ENCODE peak calls at places on chromosomes 2 and 18, in four cellular contexts. E is GM12891, P is H1, F is K562. G is an unnamed sample.

GRCh38 chr18:55296761-55297160 is 291.2 kb downstream of the TCF4 start:
- DNase-seq in P (no peak), E (no peak), F (no peak), G (no peak)

GRCh38 chr18:23265691-23266399 is 130.6 kb downstream of the CABLES1 start:
- DNase-seq in P (no peak), F (no peak), E (no peak), G (no peak)

GRCh38 chr2:190451561-190452176 is 43.5 kb downstream of the MFSD6 start:
- DNase-seq in E (no peak), F (no peak), P (no peak), G (no peak)

GRCh38 chr2:65022189-65022588 is 33.0 kb downstream of the SLC1A4 start:
- DNase-seq in F (no peak), P (no peak), E (no peak), G (no peak)

GRCh38 chr18:37270046-37270665 is 295.4 kb downstream of the CELF4 start:
- DNase-seq in E (no peak), P (peak; percentile 85), F (peak; percentile 56), G (no peak)

GRCh38 chr2:85435220-85435958 is 16.9 kb downstream of the SH2D6 start:
- DNase-seq in F (no peak), P (no peak), E (no peak), G (no peak)

GRCh38 chr2:120477831-120478481 is 132.0 kb downstream of the INHBB start:
- DNase-seq in P (no peak), E (no peak), F (no peak), G (no peak)

GRCh38 chr2:235747868-235748144 is 254.0 kb downstream of the AGAP1 start:
- DNase-seq in F (no peak), E (no peak), P (no peak), G (no peak)

GRCh38 chr2:30566675-30567074 is 119.6 kb downstream of the LCLAT1 start:
- DNase-seq in P (no peak), E (no peak), F (no peak), G (no peak)

GRCh38 chr2:30569991-30570390 is 122.9 kb downstream of the LCLAT1 start:
- DNase-seq in F (no peak), P (no peak), E (no peak), G (no peak)

GRCh38 chr2:30561349-30561748 is 114.3 kb downstream of the LCLAT1 start:
- DNase-seq in F (no peak), P (no peak), E (no peak), G (no peak)

GRCh38 chr2:30567317-30567716 is 120.3 kb downstream of the LCLAT1 start:
- DNase-seq in P (no peak), F (no peak), E (no peak), G (no peak)

DNA sequence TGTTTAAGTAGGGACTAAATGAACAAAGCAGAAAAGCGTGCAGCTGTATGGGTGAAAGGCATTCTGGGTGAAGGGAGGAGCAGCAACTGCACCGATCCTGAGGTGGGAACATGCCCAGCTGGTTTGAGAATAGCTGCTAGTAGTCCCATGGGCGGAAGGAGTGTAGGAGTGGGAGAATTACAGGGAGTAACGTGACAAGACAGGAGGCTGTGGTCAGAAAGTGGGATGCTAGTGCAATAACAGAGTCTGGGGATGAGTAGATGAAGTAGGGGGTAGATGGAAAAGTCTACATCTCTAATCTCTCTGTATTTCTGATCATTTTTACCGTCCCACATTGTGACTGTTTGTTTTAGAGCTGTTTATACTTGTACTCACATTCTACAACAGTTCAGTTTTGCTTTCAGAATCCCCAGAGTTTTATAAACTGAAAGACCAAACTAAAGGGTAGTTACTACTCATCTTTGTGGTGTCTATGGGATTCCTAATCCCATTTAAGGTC is 118.9 kb downstream of the LCLAT1 start:
- DNase-seq in P (no peak), F (no peak), E (no peak), G (no peak)
- TF ChIP-seq POLR2A in P (no peak), F (no peak), E (no peak), G (no peak)

DNA sequence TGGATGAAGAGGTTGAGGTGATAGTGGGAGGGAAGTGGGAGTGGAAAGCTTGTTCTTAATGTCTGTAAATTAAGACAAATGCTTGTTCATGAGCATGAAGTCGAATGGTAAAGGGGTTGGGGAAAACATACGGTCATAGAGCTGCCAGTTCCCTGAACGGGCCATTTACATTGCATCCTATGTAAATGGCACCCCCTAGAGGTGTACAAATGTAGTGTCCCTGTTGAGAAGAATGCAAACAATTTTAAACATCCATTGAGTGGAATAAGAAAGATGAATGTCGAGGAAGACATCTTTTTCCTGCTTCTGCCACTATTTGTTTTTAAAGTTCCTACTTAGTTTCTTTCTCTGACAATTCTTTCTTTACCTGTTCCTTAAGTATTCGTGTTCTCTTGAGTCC is 155.7 kb downstream of the RDH14 start:
- DNase-seq in P (no peak), E (no peak), F (peak; percentile 22), G (no peak)
- TF ChIP-seq POLR2AphosphoS5 in P (no peak), E (no peak), F (no peak), G (no peak)

GRCh38 chr2:179218848-179219594 is 45.6 kb downstream of the SESTD1 start:
- DNase-seq in P (no peak), E (peak; percentile 24), F (peak; percentile 48), G (peak; percentile 13)
- TF ChIP-seq TAF1 in P (no peak), E (no peak), F (no peak), G (no peak)

DNA sequence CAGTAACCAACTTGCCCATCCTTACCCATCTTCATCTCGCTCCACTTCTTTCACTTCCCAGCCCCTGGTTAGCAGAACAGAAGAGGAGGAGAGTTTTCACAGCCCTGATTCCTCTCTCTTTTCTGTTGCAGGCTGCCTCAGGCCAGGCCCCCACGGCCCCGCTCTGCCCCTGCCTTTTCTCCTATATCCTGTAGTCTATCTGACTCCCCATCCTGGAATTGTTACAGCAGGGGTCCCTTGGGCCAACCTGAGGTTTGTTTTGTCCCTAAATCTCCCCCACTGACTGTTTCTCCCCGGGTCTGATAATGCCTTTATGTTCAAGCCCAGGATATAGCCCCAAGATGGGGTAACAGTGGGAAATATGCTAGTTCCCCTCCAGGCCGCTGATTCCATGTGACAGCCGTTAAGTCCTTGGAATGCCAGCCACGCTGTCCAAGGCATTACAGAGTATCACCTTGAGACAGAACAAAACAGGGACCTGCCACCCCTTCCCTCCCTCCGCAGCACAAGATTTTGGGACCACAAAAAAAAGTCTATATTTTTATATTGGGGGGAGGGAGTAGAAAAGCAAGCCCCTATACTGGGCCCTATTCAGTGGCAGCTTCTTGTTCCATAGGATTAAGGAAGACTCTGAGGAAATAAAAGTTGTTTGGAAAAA is 1.4 kb downstream of the OST4 start:
- DNase-seq in F (no peak), P (no peak), E (no peak), G (no peak)
- TF ChIP-seq POLR2A in F (no peak), P (no peak), E (no peak), G (no peak)

DNA sequence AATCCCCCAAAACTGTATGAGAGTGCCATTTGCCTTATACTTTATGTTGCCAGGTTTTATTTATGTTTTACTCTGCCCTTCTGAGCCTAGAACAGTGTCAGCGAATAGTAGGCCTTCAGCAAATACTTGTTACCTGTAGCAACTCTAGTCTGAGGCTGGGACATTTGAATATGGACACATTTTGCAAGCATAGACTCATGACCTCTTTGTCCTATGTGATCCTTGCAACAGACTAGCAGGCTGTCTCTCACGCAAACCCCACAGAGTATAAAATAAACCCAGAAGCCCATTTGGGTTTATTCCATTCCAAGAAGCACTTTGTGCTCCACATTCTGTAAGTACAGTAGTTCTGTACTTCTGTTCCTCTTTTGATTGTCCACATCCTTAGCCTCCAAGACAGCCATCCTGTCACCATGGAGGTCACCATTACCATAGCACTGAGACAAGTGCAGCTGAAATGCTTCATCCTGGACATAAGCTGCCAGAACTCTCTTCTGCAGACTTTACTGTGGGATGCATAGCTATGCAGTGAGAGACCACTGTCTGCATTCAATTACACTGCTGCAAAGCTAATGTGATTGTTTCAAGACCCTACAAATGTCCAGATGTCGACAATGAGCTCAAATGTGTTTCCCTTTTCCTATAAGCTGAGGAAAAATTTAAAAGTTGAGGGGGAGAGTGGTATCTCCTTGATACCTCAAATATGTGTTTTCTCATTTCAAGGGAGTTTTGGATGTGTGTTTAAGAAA is 425.8 kb downstream of the PID1 start:
- DNase-seq in F (no peak), P (no peak), E (no peak), G (no peak)
- TF ChIP-seq POLR2AphosphoS5 in F (no peak), P (no peak), E (no peak), G (no peak)

DNA sequence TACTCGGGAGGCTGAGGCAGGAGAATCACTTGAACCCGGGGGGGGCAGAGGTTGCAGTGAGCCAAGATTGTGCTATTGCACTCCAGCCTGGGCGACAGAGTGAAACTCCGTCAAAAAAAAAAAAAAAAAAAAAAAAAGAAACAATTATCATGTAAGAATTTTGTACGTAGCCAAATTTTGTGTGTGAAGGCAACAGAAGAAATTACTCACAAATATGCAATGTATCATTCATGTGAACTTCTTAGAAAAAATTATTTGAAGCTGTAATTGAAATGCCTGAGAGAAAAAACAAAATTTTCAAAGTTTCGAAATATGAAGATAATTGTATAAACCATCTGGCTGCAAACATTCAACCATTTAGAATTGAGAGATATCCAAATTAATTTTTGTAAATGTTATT is 204.8 kb upstream of the PARD3B start:
- DNase-seq in E (no peak), P (no peak), F (no peak), G (no peak)
- TF ChIP-seq TAF1 in E (no peak), P (no peak), F (no peak), G (no peak)

GRCh38 chr2:207241198-207241597 is 75.5 kb upstream of the KLF7 start:
- DNase-seq in P (no peak), E (no peak), F (no peak), G (no peak)
- TF ChIP-seq POLR2A in P (no peak), E (no peak), F (no peak), G (no peak)

GRCh38 chr2:221943078-221943810 is 355.6 kb downstream of the PAX3 start:
- DNase-seq in E (no peak), P (no peak), F (no peak), G (no peak)
- TF ChIP-seq POLR2AphosphoS5 in E (no peak), P (no peak), F (no peak), G (no peak)

DNA sequence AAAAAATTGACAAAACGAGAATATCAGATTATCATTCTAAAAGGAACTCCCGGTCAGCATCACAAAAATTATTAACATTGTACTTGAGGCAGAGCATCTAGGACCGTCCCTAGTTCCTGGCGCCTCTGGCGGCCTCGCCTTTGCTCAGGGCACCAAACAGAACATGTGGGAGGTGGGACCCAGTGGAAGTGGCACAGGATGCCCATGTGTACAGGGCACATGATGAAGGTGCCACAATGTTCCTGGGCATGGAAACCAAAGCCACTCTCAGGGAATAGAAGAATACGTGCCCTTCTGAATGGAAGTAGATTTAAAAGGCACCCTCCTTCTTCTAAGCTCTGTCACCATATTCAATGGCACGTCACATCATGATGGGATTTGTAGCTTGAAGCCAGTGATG is 30.1 kb upstream of the MARCO start:
- DNase-seq in P (no peak), F (no peak), E (no peak), G (no peak)
- TF ChIP-seq TAF1 in P (no peak), F (no peak), E (no peak), G (no peak)

GRCh38 chr2:30147715-30148611 is 1.2 kb downstream of the YPEL5 start:
- DNase-seq in E (peak; percentile 72), F (peak; percentile 93), P (peak; percentile 88), G (peak; percentile 70)

GRCh38 chr2:30148850-30149249 is 2.0 kb downstream of the YPEL5 start:
- DNase-seq in P (no peak), E (no peak), F (no peak), G (no peak)

GRCh38 chr2:30147196-30147714 is 448 bp downstream of the YPEL5 start:
- DNase-seq in E (no peak), F (peak; percentile 35), P (no peak), G (no peak)

GRCh38 chr2:30145826-30146336 is 926 bp upstream of the YPEL5 start:
- DNase-seq in E (no peak), P (no peak), F (no peak), G (no peak)

GRCh38 chr2:30146337-30147195 is at the start of gene YPEL5:
- DNase-seq in F (peak; percentile 96), P (peak; percentile 99), E (peak; percentile 84), G (peak; percentile 83)
- TF ChIP-seq POLR2A in F (peak; percentile 74), P (peak; percentile 63), E (peak; percentile 69), G (peak; percentile 58)